ENCODE peak calls at places on chromosomes 11 and 22, in seven cellular contexts. P, U, S, N, X, K and C are unnamed samples.
A peak's percentile ranks its signal among the peaks of the same experiment; 100 is the strongest.

GRCh38 chr11:102287963-102288744 is 29.1 kb upstream of the BIRC3 start:
- DNase-seq in N (peak; percentile 58), X (no peak), P (peak; percentile 85), U (peak; percentile 79), K (peak; percentile 65), S (no peak), C (peak; percentile 78)

GRCh38 chr11:63667993-63668392 is 3.2 kb downstream of the ATL3 start:
- DNase-seq in S (no peak), U (no peak), P (peak; percentile 74), N (no peak), K (no peak), X (no peak), C (no peak)

GRCh38 chr22:32327596-32328171 is 30.0 kb upstream of the RFPL3 start:
- DNase-seq in N (no peak), S (no peak), X (no peak), U (no peak), P (no peak), K (no peak), C (no peak)

GRCh38 chr22:45124176-45124857 is 39.4 kb upstream of the NUP50 start:
- DNase-seq in N (no peak), K (no peak), S (no peak), P (no peak), X (no peak), U (no peak), C (no peak)

GRCh38 chr22:46576556-46577351 is 39.3 kb upstream of the CELSR1 start:
- DNase-seq in K (peak; percentile 68), P (peak; percentile 60), U (no peak), S (peak; percentile 49), N (peak; percentile 74), X (peak; percentile 37), C (peak; percentile 26)

GRCh38 chr11:30801357-30801756 is 215.2 kb upstream of the MPPED2 start:
- DNase-seq in U (no peak), P (no peak), N (no peak), K (no peak), S (no peak), X (no peak), C (no peak)

GRCh38 chr11:70578371-70578770 is 180.0 kb downstream of the CTTN start:
- DNase-seq in K (no peak), P (no peak), X (no peak), U (no peak), S (no peak), N (no peak), C (no peak)

GRCh38 chr11:85661972-85662664 is 2.8 kb downstream of the CREBZF start:
- DNase-seq in S (no peak), N (no peak), U (no peak), X (no peak), P (no peak), K (no peak), C (no peak)

GRCh38 chr22:36010913-36011312 is 17.7 kb downstream of the RBFOX2 start:
- DNase-seq in P (peak; percentile 68), K (no peak), N (no peak), X (no peak), U (no peak), S (no peak), C (no peak)

GRCh38 chr11:69249086-69249640 is 44.8 kb upstream of the MYEOV start:
- DNase-seq in N (no peak), X (no peak), U (no peak), K (no peak), P (no peak), S (no peak), C (no peak)

GRCh38 chr11:1162498-1163311 is 5.0 kb downstream of the MUC5AC start:
- DNase-seq in K (no peak), S (no peak), P (no peak), X (no peak), N (peak; percentile 12), U (no peak), C (no peak)

GRCh38 chr22:30362632-30363281 is 6.0 kb downstream of the CCDC157 start:
- DNase-seq in N (no peak), S (no peak), P (no peak), X (no peak), K (no peak), U (no peak), C (no peak)

GRCh38 chr11:61529537-61530225 is 21.1 kb downstream of the LRRC10B start:
- DNase-seq in X (no peak), S (no peak), K (no peak), U (no peak), N (peak; percentile 85), P (no peak), C (no peak)

GRCh38 chr11:34405079-34405858 is 33.5 kb upstream of the CAT start:
- DNase-seq in K (no peak), X (no peak), P (peak; percentile 11), N (no peak), U (no peak), S (no peak), C (no peak)

GRCh38 chr11:60786811-60787567 is 1.9 kb downstream of the MS4A10 start:
- DNase-seq in N (no peak), X (no peak), P (peak; percentile 98), K (no peak), S (no peak), U (no peak), C (no peak)

GRCh38 chr11:75814369-75814685 is 683 bp upstream of the UVRAG start:
- DNase-seq in U (no peak), K (no peak), P (no peak), S (no peak), N (no peak), X (no peak), C (no peak)

GRCh38 chr22:49007013-49007653 is 820.5 kb downstream of the BRD1 start:
- DNase-seq in N (no peak), X (no peak), U (no peak), K (no peak), P (no peak), S (no peak), C (no peak)

GRCh38 chr11:115623021-115623451 is 118.8 kb upstream of the CADM1 start:
- DNase-seq in U (no peak), P (peak; percentile 82), S (no peak), N (no peak), K (no peak), X (no peak), C (no peak)

GRCh38 chr11:104410336-104410735 is 246.4 kb upstream of the PDGFD start:
- DNase-seq in U (no peak), K (no peak), N (no peak), P (no peak), X (no peak), S (no peak), C (no peak)

GRCh38 chr11:1202154-1202775 is 20.6 kb upstream of the MUC5B start:
- DNase-seq in P (no peak), N (no peak), K (no peak), U (no peak), X (no peak), S (no peak), C (peak; percentile 15)

GRCh38 chr11:32391965-32392553 is 43.3 kb downstream of the WT1 start:
- DNase-seq in X (no peak), K (no peak), P (no peak), U (no peak), S (no peak), N (no peak), C (peak; percentile 48)

GRCh38 chr11:126834149-126834548 is 166.4 kb downstream of the KIRREL3 start:
- DNase-seq in U (no peak), P (no peak), S (no peak), X (no peak), K (no peak), N (no peak), C (no peak)

GRCh38 chr11:100932474-100933100 is 197.0 kb downstream of the PGR start:
- DNase-seq in S (no peak), P (peak; percentile 45), K (no peak), X (no peak), U (peak; percentile 49), N (no peak), C (peak; percentile 15)

GRCh38 chr11:130427581-130428211 is 713 bp downstream of the ADAMTS8 start:
- DNase-seq in K (no peak), S (no peak), X (no peak), N (no peak), U (no peak), P (peak; percentile 14), C (no peak)

GRCh38 chr22:38317995-38318715 is 922 bp upstream of the CSNK1E start:
- DNase-seq in U (no peak), X (no peak), K (no peak), P (peak; percentile 92), N (peak; percentile 89), S (no peak), C (no peak)

GRCh38 chr11:12102588-12103410 is 7.6 kb upstream of the MICAL2 start:
- DNase-seq in X (no peak), N (no peak), S (no peak), K (no peak), U (no peak), P (peak; percentile 35), C (no peak)

GRCh38 chr11:87459351-87459750 is 421.6 kb downstream of the TMEM135 start:
- DNase-seq in X (no peak), U (no peak), P (no peak), N (no peak), S (no peak), K (no peak), C (no peak)

GRCh38 chr22:17347724-17348123 is 21.5 kb upstream of the CECR2 start:
- DNase-seq in N (no peak), S (no peak), P (no peak), U (no peak), X (no peak), K (no peak), C (no peak)

GRCh38 chr11:69537855-69538640 is 56.6 kb downstream of the LINC01488 start:
- DNase-seq in S (no peak), K (no peak), N (no peak), U (no peak), X (no peak), P (no peak), C (no peak)

GRCh38 chr11:87722756-87723599 is 452.3 kb downstream of the RAB38 start:
- DNase-seq in N (no peak), P (peak; percentile 51), K (no peak), X (no peak), U (no peak), S (no peak), C (peak; percentile 12)

GRCh38 chr11:75288846-75289760 is 48.5 kb downstream of the TPBGL start:
- DNase-seq in S (no peak), X (no peak), K (no peak), P (no peak), U (peak; percentile 8), N (no peak), C (no peak)

GRCh38 chr22:47294222-47294532 is 531.7 kb downstream of the TBC1D22A start:
- DNase-seq in N (no peak), S (no peak), K (no peak), U (no peak), X (no peak), P (no peak), C (no peak)

GRCh38 chr11:360326-361280 is 8.7 kb upstream of the B4GALNT4 start:
- DNase-seq in U (no peak), X (no peak), P (no peak), S (no peak), N (no peak), K (no peak), C (no peak)